ENCODE peak calls at places on chromosomes 5 and 9, in eight cellular contexts. P, R, G, Y, W, E, D and B are unnamed samples.

GRCh38 chr9:97853844-97854695 is 1.0 kb downstream of the FOXE1 start:
- DNase-seq in Y (no peak), P (no peak), W (no peak), D (no peak), E (peak; percentile 33), R (no peak), G (peak; percentile 87), B (no peak)

GRCh38 chr5:147169399-147169798 is 65.4 kb upstream of the STK32A start:
- DNase-seq in D (peak; percentile 62), E (peak; percentile 46), Y (no peak), P (no peak), W (no peak), G (no peak), R (no peak), B (no peak)

GRCh38 chr9:108049026-108049591 is 559.5 kb upstream of the KLF4 start:
- DNase-seq in W (no peak), E (peak; percentile 97), D (no peak), R (no peak), G (peak; percentile 47), P (no peak), Y (no peak), B (no peak)

GRCh38 chr5:9244417-9244816 is 301.5 kb downstream of the SEMA5A start:
- DNase-seq in Y (no peak), W (no peak), R (no peak), E (no peak), D (no peak), P (no peak), G (no peak), B (no peak)

GRCh38 chr5:66675369-66675768 is 79.2 kb downstream of the MAST4 start:
- DNase-seq in R (no peak), E (no peak), Y (no peak), P (no peak), W (no peak), D (no peak), G (no peak), B (no peak)

GRCh38 chr5:171610053-171610452 is 175.6 kb upstream of the SMIM23 start:
- DNase-seq in P (no peak), D (no peak), G (no peak), E (no peak), R (no peak), W (no peak), Y (no peak), B (no peak)

GRCh38 chr5:1429066-1429465 is 16.2 kb downstream of the SLC6A3 start:
- DNase-seq in R (no peak), W (peak; percentile 10), G (no peak), E (no peak), Y (no peak), P (no peak), D (no peak), B (no peak)

GRCh38 chr9:16459421-16460148 is 410.9 kb downstream of the BNC2 start:
- DNase-seq in G (no peak), Y (no peak), W (no peak), E (peak; percentile 23), P (no peak), R (no peak), D (no peak), B (no peak)

GRCh38 chr5:43769576-43770352 is 166.8 kb downstream of the NNT start:
- DNase-seq in D (no peak), P (no peak), R (no peak), Y (no peak), G (peak; percentile 28), W (no peak), E (peak; percentile 91), B (peak; percentile 31)

GRCh38 chr5:142915840-142916424 is 145.8 kb downstream of the ARHGAP26 start:
- DNase-seq in P (no peak), D (peak; percentile 50), E (peak; percentile 48), R (peak; percentile 63), Y (peak; percentile 23), W (no peak), G (peak; percentile 63), B (no peak)

GRCh38 chr9:111832428-111832827 is 37.7 kb upstream of the SHOC1 start:
- DNase-seq in E (no peak), G (no peak), Y (no peak), W (no peak), P (no peak), R (no peak), D (no peak), B (no peak)

GRCh38 chr5:150645070-150645700 is 4.7 kb downstream of the SYNPO start:
- DNase-seq in W (peak; percentile 87), G (no peak), D (no peak), E (peak; percentile 71), P (peak; percentile 90), Y (no peak), R (peak; percentile 42), B (peak; percentile 85)

DNA sequence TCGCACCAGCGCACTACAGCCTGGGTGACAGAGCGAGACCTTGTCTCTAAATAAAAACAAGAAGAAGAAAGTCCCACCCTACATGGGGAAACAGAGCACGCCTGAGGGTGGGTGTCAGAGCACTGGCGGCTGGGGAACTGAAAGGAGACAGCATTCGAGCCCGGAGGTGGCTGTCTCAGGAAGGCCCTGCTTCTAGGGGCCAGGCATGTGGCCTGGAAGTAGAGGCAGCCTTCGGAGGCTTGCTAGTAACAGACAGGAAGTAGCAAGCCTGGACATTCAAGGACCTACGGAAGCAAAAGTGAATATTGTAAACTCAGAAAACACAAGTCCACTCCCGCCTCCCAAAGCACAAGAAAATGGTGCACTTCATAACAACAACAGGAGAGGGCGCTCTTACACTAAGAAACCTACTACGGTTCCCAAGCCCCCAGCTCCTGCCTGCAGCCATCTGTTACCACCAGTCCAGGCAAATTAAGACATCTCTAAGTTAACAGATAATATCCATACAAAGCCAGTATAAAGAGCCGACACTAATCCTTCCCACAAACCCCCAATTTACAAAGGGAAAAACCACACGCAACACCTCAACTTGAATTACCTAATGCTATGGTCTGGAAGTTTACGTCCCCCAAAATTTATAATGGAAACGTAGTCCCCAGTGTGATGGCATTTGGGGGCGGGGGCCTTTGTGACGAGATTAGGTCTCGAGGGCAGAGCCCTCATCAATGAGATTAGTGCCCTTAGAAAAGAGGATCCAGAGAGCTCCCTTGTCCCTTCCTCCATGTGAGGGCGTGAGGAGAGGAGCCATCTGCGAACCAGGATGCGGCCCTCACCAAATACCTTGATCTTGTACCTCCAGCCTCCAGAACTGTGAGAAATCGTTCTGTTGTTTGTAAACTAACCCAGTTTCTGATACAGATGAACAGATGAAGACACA is 7.7 kb downstream of the RASGEF1C start:
- DNase-seq in P (no peak), W (no peak), E (no peak), D (peak; percentile 15), G (peak; percentile 36), Y (no peak), R (peak; percentile 29), B (no peak)
- TF ChIP-seq CTCF in P (no peak), W (no peak), E (peak; percentile 13), D (peak; percentile 77), G (peak; percentile 34), Y (peak; percentile 19), R (no peak), B (no peak)

GRCh38 chr9:105557804-105558610 is at the start of gene FKTN:
- DNase-seq in P (peak; percentile 93), G (peak; percentile 93), E (peak; percentile 81), D (peak; percentile 73), W (peak; percentile 89), Y (peak; percentile 91), R (peak; percentile 88), B (peak; percentile 89)
- TF ChIP-seq POLR2A in P (peak; percentile 40), G (peak; percentile 60), E (no peak), D (no peak), W (no peak), Y (peak; percentile 20), R (peak; percentile 59), B (no peak)

GRCh38 chr5:114447084-114447773 is 85.4 kb downstream of the KCNN2 start:
- DNase-seq in D (no peak), R (no peak), E (peak; percentile 3), P (no peak), Y (no peak), G (peak; percentile 11), W (no peak), B (no peak)

GRCh38 chr5:114450516-114450909 is 88.6 kb downstream of the KCNN2 start:
- DNase-seq in Y (no peak), E (peak; percentile 8), P (no peak), D (no peak), G (no peak), W (no peak), R (no peak), B (no peak)

GRCh38 chr5:114448496-114448895 is 86.6 kb downstream of the KCNN2 start:
- DNase-seq in D (no peak), E (peak; percentile 7), Y (no peak), W (no peak), G (no peak), R (no peak), P (no peak), B (no peak)

DNA sequence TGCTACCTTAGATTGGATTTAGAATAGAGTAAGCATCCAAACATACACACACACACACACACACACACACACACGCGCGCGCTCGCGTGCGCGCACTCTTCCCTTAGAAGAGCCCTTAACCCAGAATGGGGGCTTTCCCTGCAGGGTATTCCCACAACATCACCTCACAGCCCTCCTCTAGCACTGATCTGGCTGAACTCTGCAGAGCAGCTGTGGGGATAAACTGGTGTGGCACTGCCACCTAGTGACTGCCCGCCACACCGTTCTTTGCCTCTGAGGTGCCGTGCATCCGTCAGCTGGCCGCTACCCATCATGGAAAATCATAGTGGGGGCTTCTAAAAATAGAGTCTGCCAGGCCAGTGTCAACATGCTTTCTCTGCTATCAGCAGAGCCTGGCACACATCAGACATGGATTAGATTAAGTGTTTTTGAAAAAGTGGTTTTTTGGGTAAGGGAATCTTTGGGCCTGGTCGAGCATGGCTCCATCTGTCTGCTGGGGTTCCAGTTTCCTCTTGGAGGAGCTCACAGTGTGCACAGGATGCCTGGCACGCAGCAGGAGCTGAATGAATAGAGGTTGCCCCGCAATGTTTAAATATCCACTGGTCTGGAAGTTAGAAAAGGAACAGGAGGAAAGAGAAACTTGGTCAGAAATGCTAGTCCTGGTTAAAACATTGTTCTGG is 88.1 kb downstream of the KCNN2 start:
- DNase-seq in D (peak; percentile 25), G (peak; percentile 45), P (peak; percentile 81), R (peak; percentile 71), Y (peak; percentile 60), E (peak; percentile 72), W (peak; percentile 74), B (peak; percentile 58)
- H3K27ac ChIP-seq in D (no peak overlapping the region), G (no peak overlapping the region), P (no peak overlapping the region), R (no peak overlapping the region), Y (no peak overlapping the region), E (no peak overlapping the region), W (no peak overlapping the region), B (no peak overlapping the region)

GRCh38 chr9:95126739-95127138 is 190.8 kb downstream of the FANCC start:
- DNase-seq in W (no peak), R (no peak), E (no peak), P (no peak), Y (no peak), G (no peak), D (no peak), B (no peak)

GRCh38 chr9:95127249-95128176 is 190.0 kb downstream of the FANCC start:
- DNase-seq in Y (peak; percentile 87), P (peak; percentile 92), D (peak; percentile 53), G (peak; percentile 76), W (peak; percentile 92), E (peak; percentile 71), R (peak; percentile 89), B (peak; percentile 88)

GRCh38 chr9:95128177-95128524 is 189.4 kb downstream of the FANCC start:
- DNase-seq in E (no peak), W (no peak), Y (no peak), P (no peak), R (no peak), D (no peak), G (no peak), B (no peak)

GRCh38 chr9:95125652-95126051 is 191.9 kb downstream of the FANCC start:
- DNase-seq in R (no peak), D (no peak), G (no peak), W (no peak), Y (no peak), P (no peak), E (no peak), B (peak; percentile 19)

GRCh38 chr9:95124582-95125359 is 192.7 kb downstream of the FANCC start:
- DNase-seq in Y (no peak), D (no peak), W (no peak), R (no peak), P (no peak), G (peak; percentile 46), E (no peak), B (no peak)
- TF ChIP-seq CTCF in Y (no peak), D (peak; percentile 52), W (no peak), R (no peak), P (no peak), G (peak; percentile 27), E (no peak), B (no peak)